ENCODE peak calls at places on chromosomes 12 and 14, in seven cellular contexts. One of them, this sample, is unnamed.

GRCh38 chr14:70448633-70449032 is 3.3 kb upstream of the ADAM21 start:
- DNase-seq in left lung: no peak
- DNase-seq in naive thymus-derived CD4-positive, alpha-beta T cell: no peak
- DNase-seq in gastrocnemius medialis: no peak
- DNase-seq in testis: no peak
- DNase-seq in ascending aorta: no peak
- DNase-seq in GM12878: no peak
- DNase-seq in this sample: no peak

GRCh38 chr12:49671051-49671765 is 36.0 kb downstream of the FMNL3 start:
- DNase-seq in left lung: no peak
- DNase-seq in GM12878: no peak
- DNase-seq in testis: peak; percentile 38
- DNase-seq in naive thymus-derived CD4-positive, alpha-beta T cell: peak; percentile 42
- DNase-seq in gastrocnemius medialis: no peak
- DNase-seq in ascending aorta: no peak
- DNase-seq in this sample: no peak

GRCh38 chr14:37230551-37231194 is 32.9 kb downstream of the MIPOL1 start:
- DNase-seq in testis: peak; percentile 25
- DNase-seq in naive thymus-derived CD4-positive, alpha-beta T cell: no peak
- DNase-seq in GM12878: no peak
- DNase-seq in gastrocnemius medialis: no peak
- DNase-seq in ascending aorta: no peak
- DNase-seq in left lung: no peak
- DNase-seq in this sample: no peak

GRCh38 chr14:103623883-103624482 is 5.0 kb upstream of the KLC1 start:
- DNase-seq in testis: no peak
- DNase-seq in ascending aorta: no peak
- DNase-seq in left lung: no peak
- DNase-seq in naive thymus-derived CD4-positive, alpha-beta T cell: no peak
- DNase-seq in GM12878: no peak
- DNase-seq in gastrocnemius medialis: no peak
- DNase-seq in this sample: no peak

GRCh38 chr12:57734586-57734985 is 4.0 kb downstream of the AGAP2 start:
- DNase-seq in GM12878: no peak
- DNase-seq in left lung: no peak
- DNase-seq in gastrocnemius medialis: no peak
- DNase-seq in testis: no peak
- DNase-seq in naive thymus-derived CD4-positive, alpha-beta T cell: no peak
- DNase-seq in ascending aorta: no peak
- DNase-seq in this sample: no peak

GRCh38 chr12:103705098-103705497 is 118.0 kb downstream of the STAB2 start:
- DNase-seq in left lung: no peak
- DNase-seq in ascending aorta: no peak
- DNase-seq in GM12878: no peak
- DNase-seq in testis: no peak
- DNase-seq in gastrocnemius medialis: no peak
- DNase-seq in naive thymus-derived CD4-positive, alpha-beta T cell: no peak
- DNase-seq in this sample: no peak

GRCh38 chr12:32583535-32583934 is 95.6 kb upstream of the DNM1L start:
- DNase-seq in GM12878: no peak
- DNase-seq in testis: no peak
- DNase-seq in left lung: no peak
- DNase-seq in naive thymus-derived CD4-positive, alpha-beta T cell: no peak
- DNase-seq in gastrocnemius medialis: no peak
- DNase-seq in ascending aorta: no peak
- DNase-seq in this sample: no peak

GRCh38 chr14:44316647-44317432 is 190.2 kb downstream of the FSCB start:
- DNase-seq in gastrocnemius medialis: no peak
- DNase-seq in testis: no peak
- DNase-seq in left lung: no peak
- DNase-seq in naive thymus-derived CD4-positive, alpha-beta T cell: no peak
- DNase-seq in ascending aorta: no peak
- DNase-seq in GM12878: no peak
- DNase-seq in this sample: peak; percentile 57

GRCh38 chr14:95480887-95481226 is 35.6 kb downstream of the SYNE3 start:
- DNase-seq in naive thymus-derived CD4-positive, alpha-beta T cell: no peak
- DNase-seq in ascending aorta: no peak
- DNase-seq in left lung: no peak
- DNase-seq in testis: no peak
- DNase-seq in GM12878: no peak
- DNase-seq in gastrocnemius medialis: no peak
- DNase-seq in this sample: no peak

GRCh38 chr14:51294951-51295350 is 54.9 kb downstream of the TMX1 start:
- DNase-seq in ascending aorta: no peak
- DNase-seq in gastrocnemius medialis: no peak
- DNase-seq in testis: no peak
- DNase-seq in naive thymus-derived CD4-positive, alpha-beta T cell: no peak
- DNase-seq in GM12878: no peak
- DNase-seq in left lung: no peak
- DNase-seq in this sample: no peak

GRCh38 chr14:51293926-51294290 is 53.9 kb downstream of the TMX1 start:
- DNase-seq in naive thymus-derived CD4-positive, alpha-beta T cell: no peak
- DNase-seq in gastrocnemius medialis: no peak
- DNase-seq in left lung: no peak
- DNase-seq in testis: no peak
- DNase-seq in GM12878: no peak
- DNase-seq in ascending aorta: no peak
- DNase-seq in this sample: no peak

GRCh38 chr14:51291016-51291415 is 51.0 kb downstream of the TMX1 start:
- DNase-seq in naive thymus-derived CD4-positive, alpha-beta T cell: no peak
- DNase-seq in testis: no peak
- DNase-seq in ascending aorta: no peak
- DNase-seq in left lung: no peak
- DNase-seq in GM12878: no peak
- DNase-seq in gastrocnemius medialis: no peak
- DNase-seq in this sample: no peak

GRCh38 chr14:51295666-51296263 is 55.7 kb downstream of the TMX1 start:
- DNase-seq in naive thymus-derived CD4-positive, alpha-beta T cell: no peak
- DNase-seq in left lung: no peak
- DNase-seq in testis: no peak
- DNase-seq in gastrocnemius medialis: no peak
- DNase-seq in GM12878: no peak
- DNase-seq in ascending aorta: no peak
- DNase-seq in this sample: no peak

GRCh38 chr14:51293149-51293925 is 53.3 kb downstream of the TMX1 start:
- DNase-seq in naive thymus-derived CD4-positive, alpha-beta T cell: no peak
- DNase-seq in ascending aorta: no peak
- DNase-seq in testis: peak; percentile 30
- DNase-seq in GM12878: no peak
- DNase-seq in gastrocnemius medialis: peak; percentile 62
- DNase-seq in left lung: no peak
- DNase-seq in this sample: no peak
- H3K27ac ChIP-seq in naive thymus-derived CD4-positive, alpha-beta T cell: no peak overlapping the region
- H3K27ac ChIP-seq in ascending aorta: peak overlapping the region; percentile 28
- H3K27ac ChIP-seq in testis: no peak overlapping the region
- H3K27ac ChIP-seq in GM12878: no peak overlapping the region
- H3K27ac ChIP-seq in gastrocnemius medialis: peak overlapping the region; percentile 62
- H3K27ac ChIP-seq in left lung: no peak overlapping the region
- H3K27ac ChIP-seq in this sample: no peak overlapping the region

GRCh38 chr12:109539508-109539907 is 33.8 kb downstream of the MMAB start:
- DNase-seq in GM12878: no peak
- DNase-seq in left lung: no peak
- DNase-seq in gastrocnemius medialis: no peak
- DNase-seq in naive thymus-derived CD4-positive, alpha-beta T cell: no peak
- DNase-seq in testis: no peak
- DNase-seq in ascending aorta: no peak
- DNase-seq in this sample: no peak

GRCh38 chr12:109542014-109542413 is 31.3 kb downstream of the MMAB start:
- DNase-seq in ascending aorta: no peak
- DNase-seq in left lung: no peak
- DNase-seq in naive thymus-derived CD4-positive, alpha-beta T cell: no peak
- DNase-seq in testis: no peak
- DNase-seq in gastrocnemius medialis: no peak
- DNase-seq in GM12878: no peak
- DNase-seq in this sample: no peak

GRCh38 chr12:109541412-109541725 is 31.9 kb downstream of the MMAB start:
- DNase-seq in testis: no peak
- DNase-seq in naive thymus-derived CD4-positive, alpha-beta T cell: no peak
- DNase-seq in gastrocnemius medialis: no peak
- DNase-seq in GM12878: no peak
- DNase-seq in left lung: no peak
- DNase-seq in ascending aorta: no peak
- DNase-seq in this sample: no peak

GRCh38 chr12:109542876-109543275 is 30.4 kb downstream of the MMAB start:
- DNase-seq in naive thymus-derived CD4-positive, alpha-beta T cell: no peak
- DNase-seq in GM12878: no peak
- DNase-seq in testis: no peak
- DNase-seq in gastrocnemius medialis: no peak
- DNase-seq in ascending aorta: no peak
- DNase-seq in left lung: no peak
- DNase-seq in this sample: no peak

GRCh38 chr12:109540526-109541411 is 32.5 kb downstream of the MMAB start:
- DNase-seq in GM12878: no peak
- DNase-seq in ascending aorta: no peak
- DNase-seq in left lung: no peak
- DNase-seq in naive thymus-derived CD4-positive, alpha-beta T cell: no peak
- DNase-seq in testis: peak; percentile 73
- DNase-seq in gastrocnemius medialis: no peak
- DNase-seq in this sample: no peak
- H3K27ac ChIP-seq in GM12878: no peak overlapping the region
- H3K27ac ChIP-seq in ascending aorta: no peak overlapping the region
- H3K27ac ChIP-seq in left lung: no peak overlapping the region
- H3K27ac ChIP-seq in naive thymus-derived CD4-positive, alpha-beta T cell: no peak overlapping the region
- H3K27ac ChIP-seq in testis: peak overlapping the region; percentile 21
- H3K27ac ChIP-seq in gastrocnemius medialis: no peak overlapping the region
- H3K27ac ChIP-seq in this sample: no peak overlapping the region

DNA sequence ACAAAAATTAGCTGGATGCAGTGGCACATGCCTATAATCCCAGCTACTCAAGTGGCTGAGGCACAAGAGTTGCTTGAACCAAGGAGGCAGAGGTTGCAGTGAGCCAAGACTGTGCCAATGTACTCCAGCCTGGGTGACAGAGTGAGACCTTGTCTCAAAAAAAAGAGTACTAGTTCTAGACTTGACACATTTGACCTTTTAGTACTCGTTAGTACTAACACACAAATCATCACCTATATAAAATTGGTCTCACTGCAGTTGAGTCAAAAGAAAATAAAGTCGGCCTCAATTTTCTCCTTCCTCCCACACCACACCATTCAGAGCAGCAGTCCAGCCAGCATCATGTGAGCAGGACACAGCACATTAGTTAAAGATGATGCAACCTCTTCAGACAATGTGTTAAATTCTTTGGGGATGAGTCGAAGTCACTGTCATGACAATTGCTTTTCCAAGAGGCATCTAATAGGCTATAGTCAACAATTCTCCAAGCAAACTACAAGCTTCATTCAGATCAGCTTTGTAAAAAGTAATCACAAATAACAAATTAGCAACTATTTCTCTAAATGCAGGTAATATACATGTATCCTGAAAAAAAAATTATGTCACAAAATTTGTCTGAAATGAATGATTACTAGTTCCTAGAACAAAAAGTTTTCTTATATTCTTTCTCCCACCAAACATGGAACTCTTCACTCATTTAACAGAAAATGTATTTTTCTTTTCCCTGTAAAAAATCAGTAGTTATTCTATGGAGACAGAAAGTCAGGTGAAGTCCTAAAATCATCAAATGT is 55.6 kb downstream of the CLIP1 start:
- DNase-seq in GM12878: no peak
- DNase-seq in gastrocnemius medialis: peak; percentile 85
- DNase-seq in testis: peak; percentile 40
- DNase-seq in naive thymus-derived CD4-positive, alpha-beta T cell: no peak
- DNase-seq in ascending aorta: no peak
- DNase-seq in left lung: no peak
- DNase-seq in this sample: peak; percentile 74
- H3K27ac ChIP-seq in GM12878: no peak overlapping the region
- H3K27ac ChIP-seq in gastrocnemius medialis: peak overlapping the region; percentile 96
- H3K27ac ChIP-seq in testis: no peak overlapping the region
- H3K27ac ChIP-seq in naive thymus-derived CD4-positive, alpha-beta T cell: no peak overlapping the region
- H3K27ac ChIP-seq in ascending aorta: peak overlapping the region; percentile 2
- H3K27ac ChIP-seq in left lung: peak overlapping the region; percentile 72
- H3K27ac ChIP-seq in this sample: peak overlapping the region; percentile 83

GRCh38 chr12:120588948-120589930 is 8.0 kb upstream of the POP5 start:
- DNase-seq in testis: peak; percentile 86
- DNase-seq in GM12878: no peak
- DNase-seq in naive thymus-derived CD4-positive, alpha-beta T cell: no peak
- DNase-seq in left lung: peak; percentile 70
- DNase-seq in gastrocnemius medialis: peak; percentile 84
- DNase-seq in ascending aorta: no peak
- DNase-seq in this sample: no peak
- H3K27ac ChIP-seq in testis: peak overlapping the region; percentile 71
- H3K27ac ChIP-seq in GM12878: no peak overlapping the region
- H3K27ac ChIP-seq in naive thymus-derived CD4-positive, alpha-beta T cell: no peak overlapping the region
- H3K27ac ChIP-seq in left lung: no peak overlapping the region
- H3K27ac ChIP-seq in gastrocnemius medialis: peak overlapping the region; percentile 88
- H3K27ac ChIP-seq in ascending aorta: no peak overlapping the region
- H3K27ac ChIP-seq in this sample: no peak overlapping the region

DNA sequence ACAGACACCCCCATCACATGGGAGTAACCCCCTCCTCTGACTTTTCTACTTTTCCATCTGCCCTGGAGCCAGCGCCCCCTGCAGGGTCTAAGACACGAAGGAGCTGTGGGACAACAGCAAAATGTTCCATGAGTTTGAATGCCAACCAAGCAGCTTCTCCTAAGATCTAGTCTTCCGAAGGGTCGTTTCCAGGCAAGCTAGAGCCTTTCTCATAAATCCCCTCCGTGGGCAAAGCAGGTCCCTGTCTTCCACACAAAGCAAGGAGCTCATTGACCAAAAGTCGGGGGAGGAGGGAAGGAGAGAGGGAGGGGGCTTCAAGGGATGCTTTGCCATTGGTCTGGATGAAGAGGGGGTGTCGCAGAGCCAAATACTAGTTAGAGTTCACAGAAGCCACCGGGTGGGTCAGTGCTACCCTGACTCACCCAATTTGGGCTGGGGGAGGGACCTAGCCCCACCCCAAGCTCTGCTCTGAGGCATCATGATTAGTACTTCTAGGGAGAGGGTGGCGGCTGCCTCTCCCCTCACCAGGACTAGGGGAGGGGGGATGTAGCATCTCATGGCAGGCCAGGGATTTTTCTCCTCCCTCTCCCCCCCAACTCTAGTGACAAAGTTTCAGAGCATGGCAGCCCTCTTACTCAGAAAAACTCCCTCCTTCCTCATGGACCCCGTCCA is 1.6 kb downstream of the MSI1 start:
- DNase-seq in gastrocnemius medialis: no peak
- DNase-seq in naive thymus-derived CD4-positive, alpha-beta T cell: no peak
- DNase-seq in ascending aorta: no peak
- DNase-seq in GM12878: no peak
- DNase-seq in left lung: no peak
- DNase-seq in testis: no peak
- DNase-seq in this sample: no peak
- H3K27ac ChIP-seq in gastrocnemius medialis: no peak overlapping the region
- H3K27ac ChIP-seq in naive thymus-derived CD4-positive, alpha-beta T cell: no peak overlapping the region
- H3K27ac ChIP-seq in ascending aorta: no peak overlapping the region
- H3K27ac ChIP-seq in GM12878: no peak overlapping the region
- H3K27ac ChIP-seq in left lung: no peak overlapping the region
- H3K27ac ChIP-seq in testis: no peak overlapping the region
- H3K27ac ChIP-seq in this sample: no peak overlapping the region